ENCODE peak calls at places on chromosomes 11 and 22, in six cellular contexts. R is AG08395; O is neuronal stem cell; E is stomach; I is activated T-cell treated with anti-CD3 and anti-CD28 coated beads, Interleukin-2, amount 50 U/mL, for 48 hours; C is Kasumi-1. A is an unnamed sample.
A peak's percentile ranks its signal among the peaks of the same experiment; 100 is the strongest.

GRCh38 chr11:131637469-131638175 is 267.2 kb downstream of the NTM start:
- DNase-seq in C (no peak), R (peak; percentile 65), I (no peak), O (no peak), E (no peak), A (no peak)

GRCh38 chr11:60771879-60772525 is 13.1 kb upstream of the MS4A10 start:
- DNase-seq in I (no peak), E (no peak), C (no peak), R (no peak), O (no peak), A (no peak)

GRCh38 chr11:7251836-7252682 is at the start of gene SYT9:
- DNase-seq in O (peak; percentile 78), C (no peak), E (peak; percentile 54), R (peak; percentile 51), I (peak; percentile 60), A (no peak)

GRCh38 chr11:60193687-60194433 is 11.0 kb upstream of the MS4A6A start:
- DNase-seq in O (peak; percentile 56), I (peak; percentile 77), R (peak; percentile 29), C (peak; percentile 78), E (peak; percentile 46), A (peak; percentile 82)

GRCh38 chr11:64339754-64340408 is at the start of gene CCDC88B:
- DNase-seq in E (peak; percentile 66), R (no peak), O (no peak), C (peak; percentile 68), I (peak; percentile 88), A (peak; percentile 96)

GRCh38 chr11:19163627-19164026 is 38.2 kb downstream of the CSRP3 start:
- DNase-seq in O (no peak), C (no peak), E (no peak), I (no peak), R (no peak), A (no peak)

GRCh38 chr22:40193429-40194421 is 16.0 kb downstream of the TNRC6B start:
- DNase-seq in O (no peak), R (no peak), E (no peak), I (no peak), C (peak; percentile 33), A (no peak)

GRCh38 chr11:34256150-34256549 is 101.7 kb downstream of the ABTB2 start:
- DNase-seq in O (no peak), C (no peak), E (no peak), R (no peak), I (no peak), A (no peak)

GRCh38 chr11:111302298-111302697 is 4.0 kb downstream of the POU2AF3 start:
- DNase-seq in I (no peak), C (no peak), E (peak; percentile 51), O (no peak), R (no peak), A (no peak)

GRCh38 chr11:120398184-120398583 is 62.0 kb downstream of the ARHGEF12 start:
- DNase-seq in R (peak; percentile 11), E (no peak), O (no peak), C (no peak), I (no peak), A (no peak)

GRCh38 chr22:28917747-28918543 is 34.6 kb downstream of the ZNRF3 start:
- DNase-seq in O (peak; percentile 65), C (peak; percentile 68), E (peak; percentile 57), R (peak; percentile 19), I (no peak), A (no peak)

GRCh38 chr11:73204711-73205121 is 13.4 kb upstream of the P2RY2 start:
- DNase-seq in E (no peak), R (no peak), C (peak; percentile 87), O (no peak), I (no peak), A (peak; percentile 93)

GRCh38 chr11:7413961-7414728 is 71.2 kb upstream of the OLFML1 start:
- DNase-seq in R (no peak), O (no peak), C (peak; percentile 57), E (no peak), I (no peak), A (no peak)

GRCh38 chr22:50269573-50270301 is 443 bp downstream of the MAPK11 start:
- DNase-seq in E (no peak), R (peak; percentile 44), C (peak; percentile 20), I (peak; percentile 70), O (no peak), A (no peak)

GRCh38 chr11:111329306-111330204 is 31.2 kb downstream of the POU2AF3 start:
- DNase-seq in I (no peak), E (no peak), R (no peak), O (no peak), C (no peak), A (no peak)

GRCh38 chr11:82003671-82004148 is 730.0 kb downstream of the FAM181B start:
- DNase-seq in R (peak; percentile 14), O (no peak), E (no peak), C (no peak), I (peak; percentile 54), A (no peak)

GRCh38 chr11:112294688-112295340 is 34.2 kb upstream of the PLET1 start:
- DNase-seq in E (no peak), I (no peak), R (no peak), O (no peak), C (peak; percentile 35), A (peak; percentile 62)

GRCh38 chr11:108733479-108734116 is 68.7 kb downstream of the DDX10 start:
- DNase-seq in O (no peak), R (no peak), C (no peak), E (no peak), I (peak; percentile 47), A (peak; percentile 3)

GRCh38 chr11:94794287-94795168 is 26.4 kb downstream of the AMOTL1 start:
- DNase-seq in C (peak; percentile 57), I (no peak), O (no peak), R (peak; percentile 89), E (peak; percentile 77), A (no peak)

GRCh38 chr22:44735518-44736428 is 16.6 kb upstream of the ARHGAP8 start:
- DNase-seq in I (peak; percentile 91), C (peak; percentile 16), R (peak; percentile 75), E (peak; percentile 84), O (peak; percentile 67), A (peak; percentile 27)

GRCh38 chr11:6251120-6251733 is 8.4 kb upstream of the CCKBR start:
- DNase-seq in O (peak; percentile 68), C (peak; percentile 52), R (peak; percentile 81), E (peak; percentile 90), I (peak; percentile 77), A (peak; percentile 31)

GRCh38 chr11:8732748-8733241 is 50.2 kb downstream of the RPL27A start:
- DNase-seq in C (no peak), O (no peak), I (no peak), E (peak; percentile 40), R (peak; percentile 90), A (no peak)

GRCh38 chr22:32644252-32645100 is 157.0 kb upstream of the TIMP3 start:
- DNase-seq in C (peak; percentile 41), E (peak; percentile 40), R (no peak), O (no peak), I (peak; percentile 41), A (no peak)

A was measured in HL-60.